ENCODE peak calls at places on chromosomes 3 and 15, in seven cellular contexts. One of them, this sample, is unnamed.

GRCh38 chr3:29430558-29430971 is 149.7 kb downstream of the RBMS3 start:
- DNase-seq in heart left ventricle: no peak
- DNase-seq in HCT116: no peak
- DNase-seq in cardiac muscle cell: no peak
- DNase-seq in esophagus squamous epithelium: no peak
- DNase-seq in lower lobe of right lung: no peak
- DNase-seq in PC-3: peak; percentile 26
- DNase-seq in this sample: peak; percentile 78

GRCh38 chr3:83523470-83524073 is 1435.2 kb upstream of the CADM2 start:
- DNase-seq in heart left ventricle: no peak
- DNase-seq in HCT116: no peak
- DNase-seq in cardiac muscle cell: peak; percentile 79
- DNase-seq in esophagus squamous epithelium: no peak
- DNase-seq in lower lobe of right lung: no peak
- DNase-seq in PC-3: peak; percentile 84
- DNase-seq in this sample: peak; percentile 42

GRCh38 chr15:35725353-35725752 is 179.4 kb upstream of the DPH6 start:
- DNase-seq in heart left ventricle: no peak
- DNase-seq in HCT116: no peak
- DNase-seq in cardiac muscle cell: no peak
- DNase-seq in esophagus squamous epithelium: no peak
- DNase-seq in lower lobe of right lung: no peak
- DNase-seq in PC-3: peak; percentile 97
- DNase-seq in this sample: peak; percentile 78

GRCh38 chr15:68885070-68885469 is 45.3 kb upstream of the SPESP1 start:
- DNase-seq in heart left ventricle: no peak
- DNase-seq in HCT116: no peak
- DNase-seq in cardiac muscle cell: no peak
- DNase-seq in esophagus squamous epithelium: no peak
- DNase-seq in lower lobe of right lung: no peak
- DNase-seq in PC-3: peak; percentile 90
- DNase-seq in this sample: peak; percentile 42

GRCh38 chr3:47617061-47618010 is 38.7 kb upstream of the CSPG5 start:
- DNase-seq in heart left ventricle: no peak
- DNase-seq in HCT116: no peak
- DNase-seq in cardiac muscle cell: no peak
- DNase-seq in esophagus squamous epithelium: no peak
- DNase-seq in lower lobe of right lung: no peak
- DNase-seq in PC-3: peak; percentile 83
- DNase-seq in this sample: peak; percentile 8

GRCh38 chr15:48025118-48025517 is 95.7 kb upstream of the SLC24A5 start:
- DNase-seq in heart left ventricle: no peak
- DNase-seq in HCT116: no peak
- DNase-seq in cardiac muscle cell: no peak
- DNase-seq in esophagus squamous epithelium: no peak
- DNase-seq in lower lobe of right lung: no peak
- DNase-seq in PC-3: peak; percentile 14
- DNase-seq in this sample: no peak

GRCh38 chr15:101803676-101804075 is 367 bp downstream of the OR4F6 start:
- DNase-seq in heart left ventricle: no peak
- DNase-seq in HCT116: no peak
- DNase-seq in cardiac muscle cell: no peak
- DNase-seq in esophagus squamous epithelium: no peak
- DNase-seq in lower lobe of right lung: no peak
- DNase-seq in PC-3: no peak
- DNase-seq in this sample: peak; percentile 18

GRCh38 chr15:26453914-26454313 is 319.0 kb downstream of the GABRB3 start:
- DNase-seq in heart left ventricle: no peak
- DNase-seq in HCT116: no peak
- DNase-seq in cardiac muscle cell: peak; percentile 56
- DNase-seq in esophagus squamous epithelium: no peak
- DNase-seq in lower lobe of right lung: no peak
- DNase-seq in PC-3: no peak
- DNase-seq in this sample: no peak

GRCh38 chr15:57865294-57865693 is 158.8 kb downstream of the POLR2M start:
- DNase-seq in heart left ventricle: no peak
- DNase-seq in HCT116: no peak
- DNase-seq in cardiac muscle cell: peak; percentile 13
- DNase-seq in esophagus squamous epithelium: no peak
- DNase-seq in lower lobe of right lung: no peak
- DNase-seq in PC-3: peak; percentile 17
- DNase-seq in this sample: no peak

DNA sequence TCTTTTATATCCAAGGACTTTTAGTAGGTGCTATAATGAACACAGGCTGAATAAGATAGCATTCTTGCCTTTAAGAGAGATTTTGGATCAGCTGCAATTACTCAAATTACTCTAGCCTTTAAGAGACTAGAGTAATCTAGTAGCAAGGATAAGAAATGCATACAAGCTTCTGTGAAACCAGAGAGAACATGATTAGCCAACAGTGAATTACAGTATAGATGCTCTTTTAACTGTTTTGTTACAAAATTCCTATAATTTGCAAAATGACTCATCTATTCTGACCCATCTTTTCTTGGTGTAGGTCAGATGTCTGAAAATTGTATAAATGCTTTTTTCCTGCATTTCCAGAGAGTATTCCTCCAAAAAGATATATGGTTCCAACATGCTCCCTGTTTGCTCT is 66.9 kb downstream of the CEP63 start:
- DNase-seq in heart left ventricle: no peak
- DNase-seq in HCT116: no peak
- DNase-seq in cardiac muscle cell: no peak
- DNase-seq in esophagus squamous epithelium: no peak
- DNase-seq in lower lobe of right lung: no peak
- DNase-seq in PC-3: no peak
- DNase-seq in this sample: no peak
- H3K27ac ChIP-seq in heart left ventricle: no peak overlapping the region
- H3K27ac ChIP-seq in HCT116: no peak overlapping the region
- H3K27ac ChIP-seq in cardiac muscle cell: no peak overlapping the region
- H3K27ac ChIP-seq in esophagus squamous epithelium: no peak overlapping the region
- H3K27ac ChIP-seq in lower lobe of right lung: no peak overlapping the region
- H3K27ac ChIP-seq in PC-3: no peak overlapping the region
- H3K27ac ChIP-seq in this sample: no peak overlapping the region

GRCh38 chr3:170869645-170870593 is at the start of gene RPL22L1:
- DNase-seq in heart left ventricle: peak; percentile 96
- DNase-seq in HCT116: peak; percentile 91
- DNase-seq in cardiac muscle cell: peak; percentile 96
- DNase-seq in esophagus squamous epithelium: no peak
- DNase-seq in lower lobe of right lung: peak; percentile 97
- DNase-seq in PC-3: peak; percentile 98
- DNase-seq in this sample: peak; percentile 90
- TF ChIP-seq CTCF in heart left ventricle: no peak
- TF ChIP-seq CTCF in HCT116: no peak
- TF ChIP-seq CTCF in cardiac muscle cell: no peak
- TF ChIP-seq CTCF in esophagus squamous epithelium: peak; percentile 25
- TF ChIP-seq CTCF in lower lobe of right lung: peak; percentile 31
- TF ChIP-seq CTCF in PC-3: no peak
- TF ChIP-seq CTCF in this sample: no peak

GRCh38 chr3:50297896-50298725 is 1.1 kb downstream of the HYAL3 start:
- DNase-seq in heart left ventricle: no peak
- DNase-seq in HCT116: no peak
- DNase-seq in cardiac muscle cell: no peak
- DNase-seq in esophagus squamous epithelium: no peak
- DNase-seq in lower lobe of right lung: peak; percentile 53
- DNase-seq in PC-3: no peak
- DNase-seq in this sample: no peak
- H3K4me3 ChIP-seq in heart left ventricle: peak overlapping the region; percentile 16
- H3K4me3 ChIP-seq in HCT116: peak overlapping the region; percentile 55
- H3K4me3 ChIP-seq in cardiac muscle cell: peak overlapping the region; percentile 54
- H3K4me3 ChIP-seq in esophagus squamous epithelium: peak overlapping the region; percentile 49
- H3K4me3 ChIP-seq in lower lobe of right lung: peak overlapping the region; percentile 75
- H3K4me3 ChIP-seq in PC-3: peak overlapping the region; percentile 94
- H3K4me3 ChIP-seq in this sample: peak overlapping the region; percentile 81

DNA sequence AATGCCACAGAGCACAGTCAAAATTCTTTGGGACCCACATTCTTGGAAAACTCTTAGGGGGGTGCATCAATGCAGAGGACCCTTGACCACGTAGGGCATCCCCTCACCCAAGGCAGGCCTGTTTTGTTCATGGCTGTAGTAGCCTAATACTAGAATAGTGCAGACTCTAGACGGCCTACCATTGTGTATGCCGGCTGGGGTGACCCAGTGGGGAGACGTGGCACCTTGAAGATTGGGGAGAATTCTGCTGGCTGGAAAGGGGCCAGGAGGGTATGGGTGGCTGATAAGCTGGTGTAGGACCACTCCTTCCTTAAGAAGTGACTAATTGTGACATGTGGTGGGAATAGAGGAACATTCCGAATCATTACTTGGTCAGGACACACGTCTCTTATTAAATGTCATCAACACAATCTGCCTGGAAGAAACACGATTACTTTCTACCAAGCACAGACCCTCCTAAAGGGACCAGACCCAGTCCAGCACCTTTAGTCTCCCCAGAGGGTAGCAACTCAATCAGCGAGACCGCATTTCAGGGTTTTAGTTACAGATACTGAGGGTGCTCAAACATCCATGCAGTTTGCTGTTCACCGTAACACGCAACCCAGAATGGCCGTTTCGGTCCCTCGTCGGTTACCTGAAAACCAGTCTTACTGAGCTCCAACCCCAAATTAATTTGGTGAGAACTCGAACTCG is 1.8 kb upstream of the KLF13 start:
- DNase-seq in heart left ventricle: peak; percentile 41
- DNase-seq in HCT116: no peak
- DNase-seq in cardiac muscle cell: no peak
- DNase-seq in esophagus squamous epithelium: no peak
- DNase-seq in lower lobe of right lung: no peak
- DNase-seq in PC-3: no peak
- DNase-seq in this sample: no peak
- H3K27ac ChIP-seq in heart left ventricle: peak overlapping the region; percentile 99
- H3K27ac ChIP-seq in HCT116: peak overlapping the region; percentile 94
- H3K27ac ChIP-seq in cardiac muscle cell: peak overlapping the region; percentile 87
- H3K27ac ChIP-seq in esophagus squamous epithelium: peak overlapping the region; percentile 100
- H3K27ac ChIP-seq in lower lobe of right lung: peak overlapping the region; percentile 100
- H3K27ac ChIP-seq in PC-3: no peak overlapping the region
- H3K27ac ChIP-seq in this sample: no peak overlapping the region

GRCh38 chr15:39580117-39580629 is 706 bp upstream of the THBS1 start:
- DNase-seq in heart left ventricle: peak; percentile 94
- DNase-seq in HCT116: peak; percentile 63
- DNase-seq in cardiac muscle cell: peak; percentile 94
- DNase-seq in esophagus squamous epithelium: peak; percentile 50
- DNase-seq in lower lobe of right lung: peak; percentile 93
- DNase-seq in PC-3: peak; percentile 96
- DNase-seq in this sample: peak; percentile 92
- TF ChIP-seq CTCF in heart left ventricle: peak; percentile 97
- TF ChIP-seq CTCF in HCT116: peak; percentile 94
- TF ChIP-seq CTCF in cardiac muscle cell: peak; percentile 92
- TF ChIP-seq CTCF in esophagus squamous epithelium: peak; percentile 94
- TF ChIP-seq CTCF in lower lobe of right lung: peak; percentile 94
- TF ChIP-seq CTCF in PC-3: peak; percentile 95
- TF ChIP-seq CTCF in this sample: peak; percentile 75

DNA sequence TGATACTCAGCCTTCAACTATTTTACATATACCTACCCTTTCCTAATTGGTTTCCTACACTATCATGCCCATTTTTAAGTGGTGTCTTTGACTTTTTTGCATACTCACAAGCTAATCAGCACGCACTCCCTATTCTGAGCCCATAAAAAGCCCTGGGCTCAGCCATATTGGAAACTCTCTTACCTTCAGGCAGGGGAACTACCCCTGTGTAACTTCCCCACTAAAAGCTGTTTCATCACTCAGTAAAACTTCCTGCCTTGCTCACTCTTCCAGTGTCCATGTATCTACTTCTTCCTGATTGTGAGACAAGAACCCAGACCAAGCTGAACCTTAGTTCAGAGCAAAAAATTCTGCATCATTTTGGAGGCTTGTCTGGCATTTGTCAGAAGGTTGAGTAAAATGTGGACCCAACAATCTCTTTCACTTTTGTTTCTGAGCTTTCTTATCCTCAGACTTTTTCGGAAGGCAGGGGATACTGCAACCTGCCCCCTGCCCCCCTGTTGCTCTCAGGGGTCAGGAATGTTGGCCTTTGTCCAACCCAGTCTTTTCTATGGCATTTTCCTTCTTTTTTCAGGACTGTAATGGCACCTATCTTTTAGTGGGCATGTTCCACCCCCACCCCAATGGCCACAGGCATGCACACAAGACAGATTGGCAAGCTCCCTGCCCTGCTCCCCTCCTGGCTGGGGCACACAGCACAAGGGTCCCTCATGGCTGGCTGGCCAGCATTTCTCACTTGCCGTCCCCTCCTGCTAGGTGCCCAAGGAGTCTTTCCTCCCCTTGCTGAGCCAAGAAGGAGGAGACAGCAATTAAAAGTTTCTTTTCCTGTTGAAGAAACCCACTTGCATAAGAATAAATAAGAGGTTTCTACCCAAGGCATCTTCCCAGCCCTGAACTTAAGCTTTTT is 26.3 kb upstream of the TMEM45A start:
- DNase-seq in heart left ventricle: no peak
- DNase-seq in HCT116: no peak
- DNase-seq in cardiac muscle cell: no peak
- DNase-seq in esophagus squamous epithelium: no peak
- DNase-seq in lower lobe of right lung: no peak
- DNase-seq in PC-3: no peak
- DNase-seq in this sample: no peak
- H3K4me3 ChIP-seq in heart left ventricle: no peak overlapping the region
- H3K4me3 ChIP-seq in HCT116: no peak overlapping the region
- H3K4me3 ChIP-seq in cardiac muscle cell: no peak overlapping the region
- H3K4me3 ChIP-seq in esophagus squamous epithelium: no peak overlapping the region
- H3K4me3 ChIP-seq in lower lobe of right lung: no peak overlapping the region
- H3K4me3 ChIP-seq in PC-3: no peak overlapping the region
- H3K4me3 ChIP-seq in this sample: no peak overlapping the region

GRCh38 chr15:52097176-52097575 is 15.4 kb downstream of the BCL2L10 start:
- DNase-seq in heart left ventricle: no peak
- DNase-seq in HCT116: no peak
- DNase-seq in cardiac muscle cell: no peak
- DNase-seq in esophagus squamous epithelium: no peak
- DNase-seq in lower lobe of right lung: no peak
- DNase-seq in PC-3: no peak
- DNase-seq in this sample: no peak
- H3K27ac ChIP-seq in heart left ventricle: no peak overlapping the region
- H3K27ac ChIP-seq in HCT116: no peak overlapping the region
- H3K27ac ChIP-seq in cardiac muscle cell: no peak overlapping the region
- H3K27ac ChIP-seq in esophagus squamous epithelium: no peak overlapping the region
- H3K27ac ChIP-seq in lower lobe of right lung: no peak overlapping the region
- H3K27ac ChIP-seq in PC-3: no peak overlapping the region
- H3K27ac ChIP-seq in this sample: no peak overlapping the region

DNA sequence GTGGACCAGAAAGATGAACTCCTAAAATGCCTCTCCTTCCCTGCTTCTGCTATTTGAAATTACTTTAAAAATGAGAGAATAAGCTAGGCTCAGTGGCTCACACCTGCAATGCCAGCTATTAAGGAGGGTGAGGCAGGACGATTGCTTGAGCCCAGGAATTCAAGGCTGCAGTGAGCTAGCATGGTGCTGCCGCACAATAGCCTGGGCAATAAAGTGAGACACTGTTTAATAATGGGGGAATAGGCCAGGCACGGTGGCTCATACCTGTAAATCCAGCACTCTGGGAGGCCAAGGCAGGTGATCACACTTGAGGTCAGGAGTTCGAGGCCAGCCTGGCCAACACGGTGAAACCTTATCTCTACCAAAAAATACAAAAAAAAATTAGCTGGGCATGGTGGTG is 271.1 kb downstream of the FOXP1 start:
- DNase-seq in heart left ventricle: no peak
- DNase-seq in HCT116: no peak
- DNase-seq in cardiac muscle cell: no peak
- DNase-seq in esophagus squamous epithelium: no peak
- DNase-seq in lower lobe of right lung: no peak
- DNase-seq in PC-3: no peak
- DNase-seq in this sample: no peak
- TF ChIP-seq CTCF in heart left ventricle: no peak
- TF ChIP-seq CTCF in HCT116: no peak
- TF ChIP-seq CTCF in cardiac muscle cell: no peak
- TF ChIP-seq CTCF in esophagus squamous epithelium: no peak
- TF ChIP-seq CTCF in lower lobe of right lung: no peak
- TF ChIP-seq CTCF in PC-3: no peak
- TF ChIP-seq CTCF in this sample: no peak

GRCh38 chr15:100019601-100020000 is 286.4 kb upstream of the LYSMD4 start:
- DNase-seq in heart left ventricle: no peak
- DNase-seq in HCT116: no peak
- DNase-seq in cardiac muscle cell: no peak
- DNase-seq in esophagus squamous epithelium: no peak
- DNase-seq in lower lobe of right lung: no peak
- DNase-seq in PC-3: no peak
- DNase-seq in this sample: no peak
- H3K4me3 ChIP-seq in heart left ventricle: no peak overlapping the region
- H3K4me3 ChIP-seq in HCT116: no peak overlapping the region
- H3K4me3 ChIP-seq in cardiac muscle cell: no peak overlapping the region
- H3K4me3 ChIP-seq in esophagus squamous epithelium: no peak overlapping the region
- H3K4me3 ChIP-seq in lower lobe of right lung: no peak overlapping the region
- H3K4me3 ChIP-seq in PC-3: no peak overlapping the region
- H3K4me3 ChIP-seq in this sample: no peak overlapping the region